ENCODE peak calls at places on chromosome 18, in seven cellular contexts. P is astrocyte of the spinal cord, B is iris pigment epithelial cell, U is KG1, F is progenitor cell of endocrine pancreas, M is mesothelial cell of epicardium, W is sciatic nerve. H is an unnamed sample.

GRCh38 chr18:31648966-31649429 is 35.4 kb downstream of the B4GALT6 start:
- DNase-seq in U (no peak), P (peak), F (no peak), B (peak), M (no peak), W (no peak), H (peak)

GRCh38 chr18:28854964-28855363 is 678.0 kb upstream of the CDH2 start:
- DNase-seq in M (no peak), U (no peak), W (no peak), P (no peak), F (no peak), B (peak), H (no peak)

GRCh38 chr18:57727952-57728807 is 74.9 kb downstream of the ATP8B1 start:
- DNase-seq in B (peak), U (peak), P (peak), M (no peak), W (no peak), F (no peak), H (no peak)

GRCh38 chr18:58194028-58194427 is 150.0 kb downstream of the NEDD4L start:
- DNase-seq in P (no peak), F (no peak), B (no peak), M (no peak), W (no peak), U (no peak), H (no peak)

GRCh38 chr18:79478484-79479113 is 82.9 kb downstream of the NFATC1 start:
- DNase-seq in F (no peak), P (no peak), U (no peak), B (no peak), W (peak), M (no peak), H (no peak)

GRCh38 chr18:13291745-13292447 is 73.3 kb downstream of the LDLRAD4 start:
- DNase-seq in U (no peak), F (no peak), B (no peak), P (no peak), M (no peak), W (no peak), H (peak)

GRCh38 chr18:4603955-4604354 is 148.8 kb upstream of the DLGAP1 start:
- DNase-seq in B (no peak), M (no peak), F (no peak), U (no peak), W (no peak), P (no peak), H (no peak)

GRCh38 chr18:48602759-48603390 is 64.0 kb downstream of the CTIF start:
- DNase-seq in P (no peak), W (no peak), F (no peak), B (no peak), M (no peak), U (no peak), H (no peak)

GRCh38 chr18:58466636-58467205 is 162.2 kb downstream of the ALPK2 start:
- DNase-seq in F (no peak), W (no peak), P (no peak), M (no peak), B (no peak), U (no peak), H (no peak)

GRCh38 chr18:681985-682384 is 24.5 kb downstream of the TYMS start:
- DNase-seq in M (no peak), B (no peak), U (no peak), F (no peak), W (no peak), P (no peak), H (no peak)

GRCh38 chr18:79496237-79496977 is 100.7 kb downstream of the NFATC1 start:
- DNase-seq in P (no peak), W (peak), U (no peak), F (no peak), B (no peak), M (no peak), H (no peak)

GRCh38 chr18:65750421-65751144 is at the start of gene CDH7:
- DNase-seq in U (no peak), B (no peak), W (peak), F (peak), P (no peak), M (peak), H (peak)

GRCh38 chr18:73891572-73892421 is 255.8 kb downstream of the FBXO15 start:
- DNase-seq in W (no peak), P (no peak), B (no peak), U (no peak), F (peak), M (no peak), H (no peak)

GRCh38 chr18:75255113-75255512 is 44.5 kb downstream of the TSHZ1 start:
- DNase-seq in F (no peak), B (no peak), M (no peak), P (no peak), U (no peak), W (no peak), H (no peak)

GRCh38 chr18:74623047-74623816 is 25.6 kb downstream of the ZNF407 start:
- DNase-seq in B (peak), F (no peak), W (no peak), M (no peak), P (no peak), U (no peak), H (no peak)

GRCh38 chr18:45664824-45665763 is 49.8 kb downstream of the SLC14A2 start:
- DNase-seq in U (peak), P (peak), W (peak), B (peak), F (peak), M (peak), H (peak)

GRCh38 chr18:49041677-49042570 is 91.2 kb upstream of the SMAD7 start:
- DNase-seq in F (no peak), P (peak), M (no peak), W (peak), B (peak), U (no peak), H (peak)

GRCh38 chr18:48639772-48640432 is 101.1 kb downstream of the CTIF start:
- DNase-seq in W (no peak), B (no peak), F (no peak), M (no peak), P (no peak), U (no peak), H (no peak)

GRCh38 chr18:77020561-77020960 is 112.0 kb downstream of the MBP start:
- DNase-seq in P (no peak), B (no peak), U (no peak), M (no peak), W (no peak), F (no peak), H (no peak)

GRCh38 chr18:6885992-6886823 is 156.7 kb downstream of the ARHGAP28 start:
- DNase-seq in W (no peak), B (peak), P (peak), U (no peak), M (peak), F (peak), H (peak)

GRCh38 chr18:9428862-9429661 is 46.3 kb upstream of the RALBP1 start:
- DNase-seq in W (no peak), B (no peak), M (no peak), F (no peak), P (no peak), U (no peak), H (peak)

H was measured in cerebellum.